ENCODE peak calls at places on chromosomes 13 and 19, in six cellular contexts. E is fibroblast of villous mesenchyme, C is AG09309, P is suprapubic skin, T is lower lobe of right lung, U is epithelial cell of proximal tubule. S is an unnamed sample.
A peak's percentile ranks its signal among the peaks of the same experiment; 100 is the strongest.

GRCh38 chr13:25489238-25489637 is 117.5 kb downstream of the ATP8A2 start:
- DNase-seq in P (no peak), T (no peak), U (no peak), C (no peak), E (no peak), S (no peak)

GRCh38 chr13:40484101-40484800 is 182.2 kb downstream of the FOXO1 start:
- DNase-seq in E (no peak), C (no peak), T (no peak), P (no peak), U (no peak), S (no peak)

GRCh38 chr19:44648536-44649370 is 5.0 kb downstream of the PVR start:
- DNase-seq in C (peak; percentile 42), E (peak; percentile 80), T (peak; percentile 34), P (no peak), U (no peak), S (no peak)

GRCh38 chr13:94303644-94304174 is 175.8 kb downstream of the DCT start:
- DNase-seq in P (no peak), E (no peak), T (no peak), U (no peak), C (no peak), S (no peak)

GRCh38 chr19:30420881-30421280 is 48.7 kb downstream of the ZNF536 start:
- DNase-seq in T (no peak), C (no peak), E (no peak), P (no peak), U (no peak), S (no peak)

GRCh38 chr13:79287994-79288795 is 117.9 kb downstream of the RBM26 start:
- DNase-seq in T (no peak), U (no peak), P (no peak), C (no peak), E (no peak), S (no peak)

GRCh38 chr19:35342430-35342829 is 5.3 kb upstream of the FFAR1 start:
- DNase-seq in T (peak; percentile 5), E (no peak), U (no peak), C (no peak), P (no peak), S (no peak)

GRCh38 chr13:79862515-79862914 is 381.6 kb downstream of the NDFIP2 start:
- DNase-seq in C (no peak), E (no peak), P (no peak), U (no peak), T (no peak), S (no peak)

GRCh38 chr13:25067054-25067453 is 28.9 kb upstream of the PABPC3 start:
- DNase-seq in P (no peak), E (no peak), T (no peak), C (no peak), U (no peak), S (no peak)

GRCh38 chr19:10701955-10702307 is 692 bp downstream of the QTRT1 start:
- DNase-seq in U (no peak), E (no peak), C (no peak), P (no peak), T (no peak), S (no peak)

GRCh38 chr19:2478756-2479555 is 3.0 kb downstream of the GADD45B start:
- DNase-seq in T (peak; percentile 88), E (peak; percentile 82), C (no peak), P (peak; percentile 90), U (no peak), S (peak; percentile 63)

DNA sequence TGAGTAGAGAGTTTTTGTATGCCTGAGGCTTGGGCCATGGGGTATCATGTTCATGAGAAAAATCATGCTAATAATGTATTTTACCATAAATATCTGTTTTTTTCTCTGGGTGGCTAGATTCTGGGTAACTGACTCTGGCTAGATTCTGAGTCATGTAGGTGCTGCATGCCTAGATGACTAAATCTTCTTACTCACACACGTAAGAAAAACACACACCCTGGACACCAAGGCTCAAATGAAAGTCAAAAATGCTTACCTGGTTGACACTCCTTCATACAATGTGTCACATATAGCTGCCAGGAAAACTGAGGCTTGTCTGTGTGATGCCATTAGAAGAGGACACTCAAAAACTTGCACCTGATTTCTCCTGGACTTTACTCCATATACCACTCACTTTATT is 597.4 kb upstream of the SLITRK1 start:
- DNase-seq in C (no peak), E (no peak), U (no peak), T (no peak), P (no peak), S (no peak)
- H3K4me3 ChIP-seq in C (no peak overlapping the region), E (no peak overlapping the region), U (no peak overlapping the region), T (no peak overlapping the region), P (no peak overlapping the region), S (no peak overlapping the region)

GRCh38 chr19:18322759-18323460 is at the start of gene LSM4:
- DNase-seq in U (peak; percentile 56), C (peak; percentile 71), P (peak; percentile 99), T (peak; percentile 99), E (peak; percentile 97), S (peak; percentile 99)
- TF ChIP-seq CTCF in U (peak; percentile 43), C (peak; percentile 37), P (no peak), T (peak; percentile 17), E (peak; percentile 10), S (peak; percentile 44)

GRCh38 chr19:574658-575526 is 2.5 kb downstream of the BSG start:
- DNase-seq in U (no peak), P (peak; percentile 56), E (peak; percentile 60), T (no peak), C (no peak), S (no peak)

GRCh38 chr19:570315-570714 is 2.1 kb upstream of the BSG start:
- DNase-seq in P (peak; percentile 70), U (no peak), E (no peak), C (no peak), T (no peak), S (no peak)

GRCh38 chr19:572891-573825 is 762 bp downstream of the BSG start:
- DNase-seq in U (no peak), C (no peak), E (peak; percentile 71), T (peak; percentile 72), P (peak; percentile 84), S (no peak)

GRCh38 chr19:572140-572890 is at the start of gene BSG:
- DNase-seq in U (no peak), C (peak; percentile 85), E (peak; percentile 99), P (peak; percentile 99), T (peak; percentile 99), S (peak; percentile 98)

DNA sequence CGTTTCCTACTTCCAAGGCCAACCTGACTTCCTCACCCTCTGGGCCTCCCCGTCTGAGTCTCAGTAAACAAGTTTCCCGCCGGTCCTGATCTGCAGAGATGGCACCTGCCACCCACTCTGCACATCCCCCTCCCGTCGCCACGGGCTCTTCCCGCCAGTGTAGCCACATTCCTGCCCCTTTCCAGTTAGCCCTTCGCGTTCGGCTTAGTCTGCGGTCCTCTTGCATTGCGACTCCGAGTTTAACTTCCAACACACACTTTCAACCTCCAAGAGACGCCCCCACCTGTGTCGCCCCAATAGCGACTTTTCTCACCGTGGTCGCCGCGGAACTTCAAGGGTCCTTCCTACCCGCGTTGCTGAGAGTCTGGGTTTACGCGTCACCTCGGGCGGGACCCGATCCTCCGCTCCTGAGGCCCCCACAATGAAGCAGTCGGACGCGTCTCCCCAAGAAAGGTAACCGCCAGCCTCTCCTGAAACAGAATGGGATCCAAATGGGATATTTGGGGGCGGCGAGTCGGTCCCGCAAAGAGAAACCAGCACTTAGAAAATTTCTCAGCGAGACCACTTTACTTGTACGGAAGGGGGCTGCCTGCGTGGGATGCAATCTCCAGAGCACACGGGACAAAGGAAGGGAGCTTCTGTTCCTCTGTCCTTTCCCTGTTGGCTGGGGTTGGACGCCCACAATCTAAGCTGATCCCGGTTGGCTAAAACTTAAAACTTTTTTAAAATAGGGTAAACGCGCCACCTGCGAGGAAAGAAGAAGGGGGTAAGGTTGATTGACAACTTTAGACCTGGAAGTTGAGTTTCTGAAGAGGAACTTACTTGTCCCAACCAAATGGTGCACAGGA is 1.0 kb upstream of the BSG start:
- DNase-seq in P (peak; percentile 76), T (peak; percentile 70), U (no peak), C (no peak), E (peak; percentile 63), S (no peak)
- H3K4me3 ChIP-seq in P (peak overlapping the region; percentile 91), T (peak overlapping the region; percentile 96), U (peak overlapping the region; percentile 61), C (peak overlapping the region; percentile 53), E (peak overlapping the region; percentile 52), S (peak overlapping the region; percentile 72)

GRCh38 chr13:52010890-52011689 is at the start of gene ATP7B:
- DNase-seq in P (peak; percentile 68), C (no peak), T (no peak), E (peak; percentile 24), U (no peak), S (peak; percentile 66)
- TF ChIP-seq CTCF in P (no peak), C (peak; percentile 23), T (peak; percentile 19), E (no peak), U (peak; percentile 34), S (peak; percentile 24)

GRCh38 chr13:109272595-109273325 is 513.6 kb downstream of the IRS2 start:
- DNase-seq in U (no peak), C (no peak), P (no peak), T (no peak), E (peak; percentile 73), S (no peak)
- H3K4me3 ChIP-seq in U (no peak overlapping the region), C (no peak overlapping the region), P (no peak overlapping the region), T (no peak overlapping the region), E (peak overlapping the region; percentile 52), S (no peak overlapping the region)

S was measured in ascending aorta.